ENCODE peak calls at places on chromosomes 2 and 18, in five cellular contexts. U, Z, V, I and P are unnamed samples. For H3K9me3, the result is how much of the 10 kb centered on the place peaks cover.

GRCh38 chr18:38250981-38251380 is 685.4 kb upstream of the CELF4 start:
- DNase-seq in U (no peak), Z (no peak), V (no peak), I (no peak), P (no peak)

GRCh38 chr18:12428923-12429322 is 21.2 kb downstream of the PRELID3A start:
- DNase-seq in U (no peak), Z (no peak), V (no peak), I (no peak), P (no peak)

GRCh38 chr18:9135912-9136314 is 668 bp upstream of the ANKRD12 start:
- DNase-seq in U (peak), Z (peak), V (no peak), I (peak), P (peak)

GRCh38 chr2:65913914-65914786 is 481.8 kb upstream of the SPRED2 start:
- DNase-seq in U (no peak), Z (no peak), V (no peak), I (no peak), P (no peak)

GRCh38 chr18:6406075-6406909 is 8.4 kb downstream of the L3MBTL4 start:
- DNase-seq in U (peak), Z (no peak), V (peak), I (no peak), P (peak)

GRCh38 chr18:32956591-32957310 is 183.9 kb upstream of the KLHL14 start:
- DNase-seq in U (peak), Z (no peak), V (no peak), I (no peak), P (no peak)

GRCh38 chr2:239939736-239940483 is 85.2 kb downstream of the NDUFA10 start:
- DNase-seq in U (no peak), Z (no peak), V (peak), I (no peak), P (peak)

GRCh38 chr2:225930687-225931086 is 531.2 kb downstream of the NYAP2 start:
- DNase-seq in U (no peak), Z (no peak), V (no peak), I (no peak), P (no peak)

GRCh38 chr2:28465148-28465885 is 30.5 kb upstream of the PLB1 start:
- DNase-seq in U (no peak), Z (no peak), V (no peak), I (no peak), P (no peak)

GRCh38 chr2:120456867-120457266 is 110.9 kb downstream of the INHBB start:
- DNase-seq in U (no peak), Z (no peak), V (no peak), I (no peak), P (no peak)

GRCh38 chr2:35591886-35592285 is 763.7 kb upstream of the CRIM1 start:
- DNase-seq in U (no peak), Z (no peak), V (no peak), I (no peak), P (no peak)
- H3K9me3 ChIP-seq in U (under half), Z (under half), V (under half), I (under half), P (under half)

GRCh38 chr18:54125429-54125828 is 99.0 kb downstream of the MBD2 start:
- DNase-seq in U (no peak), Z (no peak), V (no peak), I (no peak), P (no peak)

GRCh38 chr18:54116541-54117257 is 107.8 kb downstream of the MBD2 start:
- DNase-seq in U (no peak), Z (no peak), V (no peak), I (no peak), P (no peak)

GRCh38 chr18:54117853-54118773 is 106.4 kb downstream of the MBD2 start:
- DNase-seq in U (no peak), Z (no peak), V (no peak), I (no peak), P (no peak)

DNA sequence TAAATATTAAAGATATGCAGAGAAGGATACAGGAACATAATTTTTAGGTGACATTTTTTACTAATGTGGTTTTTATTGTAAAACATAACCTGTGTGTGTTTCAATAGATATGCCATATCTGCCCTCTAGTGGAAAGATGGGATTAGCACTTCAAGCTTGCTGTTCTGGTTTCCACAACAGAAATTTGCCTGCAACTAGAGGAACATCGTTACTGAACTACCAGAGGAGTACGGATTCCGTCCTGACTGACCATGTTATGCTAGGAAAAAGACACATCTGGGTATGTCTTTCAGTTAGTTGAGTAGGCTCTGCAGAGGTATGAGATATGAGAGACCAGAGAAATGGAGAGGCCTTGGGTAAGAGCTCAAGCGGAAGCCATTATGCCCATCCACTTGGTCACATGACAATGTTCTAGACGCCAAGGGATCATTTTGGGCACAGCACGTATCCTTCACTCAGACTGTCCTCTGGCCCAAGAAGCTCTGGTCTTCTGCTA is 104.9 kb downstream of the MBD2 start:
- DNase-seq in U (peak), Z (peak), V (no peak), I (no peak), P (no peak)
- TF ChIP-seq CTCF in U (peak), Z (peak), V (peak), I (peak), P (peak)

DNA sequence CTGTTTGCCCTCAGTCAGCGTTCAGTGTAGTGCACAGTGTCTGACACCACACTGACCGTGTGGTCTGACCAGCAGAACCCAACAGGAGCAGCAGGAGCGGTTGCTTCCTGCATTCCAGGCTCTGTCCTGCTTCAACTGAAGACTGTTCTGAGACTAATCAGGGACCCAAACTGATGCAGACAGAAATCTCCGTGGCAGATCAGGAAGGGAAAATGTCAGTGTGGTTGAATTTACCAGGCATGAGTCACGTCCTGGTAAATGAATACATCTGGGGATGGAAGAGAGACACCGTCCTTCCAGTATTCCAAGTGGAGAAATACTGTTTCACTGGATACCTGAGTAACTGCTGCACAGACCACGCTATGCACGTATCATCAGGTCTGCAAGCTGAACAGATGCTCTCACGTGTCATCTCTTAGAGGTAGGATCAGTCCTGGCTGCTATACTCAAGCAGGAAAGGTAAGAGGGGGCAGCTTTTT is 223.6 kb upstream of the EPAS1 start:
- DNase-seq in U (peak), Z (peak), V (no peak), I (no peak), P (no peak)
- TF ChIP-seq POLR2A in U (no peak), Z (no peak), V (no peak), I (no peak), P (no peak)

GRCh38 chr2:25688236-25688635 is 14.9 kb upstream of the DTNB start:
- DNase-seq in U (no peak), Z (no peak), V (no peak), I (no peak), P (no peak)
- H3K9me3 ChIP-seq in U (under half), Z (under half), V (under half), I (under half), P (under half)

DNA sequence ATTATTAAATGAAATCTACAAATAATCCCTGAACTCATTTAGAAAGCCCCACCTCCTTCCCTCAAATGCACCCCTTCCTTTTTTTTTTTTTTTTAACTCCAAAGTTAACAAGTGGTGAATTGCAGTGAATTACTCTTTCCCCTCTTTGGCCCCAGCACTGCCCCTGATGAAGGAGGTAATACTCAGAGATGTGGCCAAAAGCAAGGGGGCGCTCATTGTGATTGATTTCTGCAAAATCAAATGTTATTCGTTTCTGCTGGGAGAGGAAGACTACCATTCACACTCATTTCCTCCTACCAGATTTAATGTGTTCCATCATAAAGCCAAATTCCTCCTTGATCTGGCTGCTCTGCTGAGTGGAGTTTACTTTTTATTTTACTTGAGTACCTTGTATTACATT is 259.4 kb downstream of the GPD2 start:
- DNase-seq in U (no peak), Z (no peak), V (no peak), I (no peak), P (no peak)
- TF ChIP-seq CTCF in U (no peak), Z (no peak), V (no peak), I (no peak), P (no peak)